ENCODE peak calls at places on chromosome 18, in four cellular contexts. K is BJ, X is endothelial cell of umbilical vein, J is choroid plexus epithelial cell. P is an unnamed sample.

GRCh38 chr18:76349067-76349715 is 145.9 kb downstream of the ZNF516 start:
- DNase-seq in K (no peak), X (peak; percentile 59), J (peak; percentile 82), P (peak; percentile 93)

GRCh38 chr18:62678847-62679535 is 36.4 kb upstream of the PHLPP1 start:
- DNase-seq in K (no peak), X (no peak), J (no peak), P (no peak)

GRCh38 chr18:32548688-32549087 is 78.0 kb upstream of the GAREM1 start:
- DNase-seq in K (no peak), X (no peak), J (peak; percentile 29), P (peak; percentile 94)

GRCh38 chr18:59084286-59084779 is 55.4 kb upstream of the SEC11C start:
- DNase-seq in K (no peak), X (peak; percentile 62), J (peak; percentile 87), P (peak; percentile 99)

GRCh38 chr18:56684277-56684676 is 33.1 kb downstream of the WDR7 start:
- DNase-seq in K (no peak), X (no peak), J (no peak), P (no peak)

GRCh38 chr18:51039138-51040112 is 9.4 kb downstream of the SMAD4 start:
- DNase-seq in K (no peak), X (no peak), J (peak; percentile 57), P (no peak)

GRCh38 chr18:36386150-36386920 is 88.8 kb downstream of the FHOD3 start:
- DNase-seq in K (no peak), X (no peak), J (no peak), P (no peak)

GRCh38 chr18:33960393-33960792 is 264.3 kb downstream of the NOL4 start:
- DNase-seq in K (no peak), X (no peak), J (no peak), P (peak; percentile 89)

GRCh38 chr18:33014060-33014796 is 241.4 kb upstream of the KLHL14 start:
- DNase-seq in K (no peak), X (peak; percentile 96), J (peak; percentile 11), P (peak; percentile 24)

GRCh38 chr18:8661754-8662573 is 43.4 kb upstream of the MTCL1 start:
- DNase-seq in K (no peak), X (peak; percentile 68), J (peak; percentile 63), P (peak; percentile 97)

GRCh38 chr18:45962866-45963265 is 4.3 kb downstream of the EPG5 start:
- DNase-seq in K (peak; percentile 67), X (no peak), J (peak; percentile 81), P (no peak)

GRCh38 chr18:37179384-37179783 is 350.5 kb downstream of the KIAA1328 start:
- DNase-seq in K (no peak), X (no peak), J (peak; percentile 3), P (peak; percentile 93)

GRCh38 chr18:31603335-31603734 is 11.7 kb downstream of the TTR start:
- DNase-seq in K (no peak), X (no peak), J (no peak), P (no peak)

GRCh38 chr18:8696749-8697211 is 8.6 kb upstream of the MTCL1 start:
- DNase-seq in K (no peak), X (peak; percentile 66), J (peak; percentile 63), P (peak; percentile 70)

GRCh38 chr18:22609642-22610041 is 191.9 kb upstream of the CTAGE1 start:
- DNase-seq in K (no peak), X (peak; percentile 82), J (peak; percentile 48), P (no peak)

GRCh38 chr18:11801573-11801972 is 49.6 kb upstream of the CHMP1B start:
- DNase-seq in K (no peak), X (no peak), J (no peak), P (no peak)

GRCh38 chr18:62809900-62810299 is 94.6 kb downstream of the PHLPP1 start:
- DNase-seq in K (no peak), X (no peak), J (no peak), P (no peak)

GRCh38 chr18:57107141-57107832 is 39.6 kb upstream of the BOD1L2 start:
- DNase-seq in K (no peak), X (peak; percentile 48), J (peak; percentile 51), P (no peak)

GRCh38 chr18:33459612-33460011 is 19.1 kb upstream of the CCDC178 start:
- DNase-seq in K (no peak), X (no peak), J (no peak), P (no peak)

GRCh38 chr18:55252053-55252675 is 292.9 kb upstream of the CCDC68 start:
- DNase-seq in K (no peak), X (no peak), J (peak; percentile 28), P (no peak)

GRCh38 chr18:56890632-56891031 is 239.5 kb downstream of the WDR7 start:
- DNase-seq in K (peak; percentile 84), X (peak; percentile 77), J (peak; percentile 97), P (no peak)

GRCh38 chr18:46352520-46353250 is 248.5 kb downstream of the HAUS1 start:
- DNase-seq in K (no peak), X (no peak), J (no peak), P (no peak)

GRCh38 chr18:74942319-74942910 is 266.5 kb downstream of the PTGR3 start:
- DNase-seq in K (peak; percentile 31), X (peak; percentile 10), J (no peak), P (no peak)

GRCh38 chr18:49839012-49839411 is 25.7 kb upstream of the ACAA2 start:
- DNase-seq in K (no peak), X (no peak), J (peak; percentile 85), P (no peak)

GRCh38 chr18:50099725-50100414 is 95.1 kb downstream of the MYO5B start:
- DNase-seq in K (peak; percentile 52), X (no peak), J (peak; percentile 25), P (peak; percentile 73)

GRCh38 chr18:65221115-65221514 is 529.7 kb upstream of the CDH7 start:
- DNase-seq in K (no peak), X (no peak), J (no peak), P (no peak)

GRCh38 chr18:60649107-60649506 is 276.5 kb upstream of the MC4R start:
- DNase-seq in K (no peak), X (no peak), J (no peak), P (peak; percentile 84)

GRCh38 chr18:45874501-45875184 is 49.2 kb downstream of the SIGLEC15 start:
- DNase-seq in K (no peak), X (no peak), J (peak; percentile 26), P (no peak)

GRCh38 chr18:495017-495416 is 5.5 kb downstream of the COLEC12 start:
- DNase-seq in K (no peak), X (no peak), J (no peak), P (no peak)

GRCh38 chr18:37343542-37343851 is 222.1 kb downstream of the CELF4 start:
- DNase-seq in K (no peak), X (no peak), J (no peak), P (no peak)

GRCh38 chr18:31105733-31106132 is 3.5 kb upstream of the DSC2 start:
- DNase-seq in K (no peak), X (no peak), J (no peak), P (no peak)

GRCh38 chr18:9924371-9924943 is 10.6 kb downstream of the VAPA start:
- DNase-seq in K (no peak), X (no peak), J (no peak), P (no peak)

GRCh38 chr18:71371951-71372605 is 1083.2 kb downstream of the SOCS6 start:
- DNase-seq in K (no peak), X (no peak), J (no peak), P (no peak)

GRCh38 chr18:12837747-12838146 is 46.3 kb downstream of the PTPN2 start:
- DNase-seq in K (no peak), X (no peak), J (peak; percentile 68), P (no peak)

GRCh38 chr18:31835528-31836138 is 75.0 kb upstream of the SLC25A52 start:
- DNase-seq in K (no peak), X (no peak), J (peak; percentile 45), P (no peak)

GRCh38 chr18:7897119-7897518 is 330.0 kb downstream of the PTPRM start:
- DNase-seq in K (no peak), X (no peak), J (no peak), P (no peak)

P was measured in NCI-H510A treated with DMSO at 0.1 percent for 48 hours.